ENCODE peak calls at places on chromosomes 1 and 21, in seven cellular contexts. W is pancreas, Z is Caco-2, Y is heart right ventricle, B is heart left ventricle, I is PC-9, D is psoas muscle. A is an unnamed sample. For H3K9me3, the result is how much of the 10 kb centered on the place peaks cover.

GRCh38 chr1:190754769-190755168 is 277.1 kb upstream of the BRINP3 start:
- DNase-seq in W (no peak), Z (no peak), Y (no peak), B (no peak), I (no peak), D (no peak), A (no peak)

GRCh38 chr1:182608850-182609610 is 4.8 kb upstream of the RGS16 start:
- DNase-seq in W (no peak), Z (no peak), Y (peak), B (no peak), I (no peak), D (no peak), A (no peak)

GRCh38 chr1:20233394-20233793 is 47.1 kb upstream of the PLA2G2C start:
- DNase-seq in W (no peak), Z (no peak), Y (no peak), B (no peak), I (peak), D (no peak), A (no peak)

GRCh38 chr1:92095868-92096267 is 15.7 kb downstream of the BTBD8 start:
- DNase-seq in W (no peak), Z (no peak), Y (no peak), B (no peak), I (no peak), D (no peak), A (no peak)

GRCh38 chr1:1307908-1308755 is at the start of the genes ACAP3 and PUSL1:
- DNase-seq in W (peak), Z (peak), Y (peak), B (peak), I (peak), D (peak), A (peak)

GRCh38 chr1:201945157-201945556 is 1.2 kb downstream of the LMOD1 start:
- DNase-seq in W (no peak), Z (no peak), Y (no peak), B (no peak), I (no peak), D (no peak), A (no peak)

GRCh38 chr1:119353851-119354250 is 14.7 kb upstream of the HAO2 start:
- DNase-seq in W (no peak), Z (no peak), Y (no peak), B (no peak), I (no peak), D (no peak), A (no peak)

GRCh38 chr1:39940253-39940652 is 14.7 kb upstream of the MFSD2A start:
- DNase-seq in W (no peak), Z (no peak), Y (no peak), B (no peak), I (no peak), D (no peak), A (no peak)

GRCh38 chr1:37094302-37094701 is 60.0 kb upstream of the GRIK3 start:
- DNase-seq in W (no peak), Z (no peak), Y (no peak), B (no peak), I (no peak), D (no peak), A (no peak)

GRCh38 chr1:155261401-155261887 is 716 bp downstream of the SCAMP3 start:
- DNase-seq in W (no peak), Z (no peak), Y (no peak), B (no peak), I (no peak), D (no peak), A (no peak)

GRCh38 chr1:5423109-5423508 is 569.1 kb downstream of the NPHP4 start:
- DNase-seq in W (peak), Z (no peak), Y (no peak), B (no peak), I (peak), D (no peak), A (no peak)

GRCh38 chr1:226603030-226603960 is 54.7 kb downstream of the STUM start:
- DNase-seq in W (peak), Z (no peak), Y (peak), B (peak), I (no peak), D (peak), A (peak)

GRCh38 chr1:54114955-54115354 is 37.8 kb downstream of the CDCP2 start:
- DNase-seq in W (no peak), Z (no peak), Y (no peak), B (no peak), I (no peak), D (no peak), A (no peak)

GRCh38 chr1:103496014-103496635 is 29.4 kb upstream of the RNPC3 start:
- DNase-seq in W (no peak), Z (no peak), Y (no peak), B (no peak), I (no peak), D (no peak), A (no peak)

GRCh38 chr1:201334325-201335173 is 42.9 kb downstream of the TNNT2 start:
- DNase-seq in W (no peak), Z (no peak), Y (no peak), B (no peak), I (peak), D (no peak), A (no peak)

GRCh38 chr1:243477676-243478075 is 221.8 kb downstream of the SDCCAG8 start:
- DNase-seq in W (no peak), Z (no peak), Y (no peak), B (no peak), I (no peak), D (no peak), A (no peak)

GRCh38 chr1:3614755-3615742 is 3.7 kb upstream of the MEGF6 start:
- DNase-seq in W (no peak), Z (peak), Y (no peak), B (no peak), I (no peak), D (no peak), A (no peak)

GRCh38 chr1:214215583-214215982 is 65.4 kb upstream of the SMYD2 start:
- DNase-seq in W (no peak), Z (no peak), Y (no peak), B (no peak), I (no peak), D (no peak), A (no peak)

GRCh38 chr1:11620405-11620804 is 33.8 kb downstream of the FBXO2 start:
- DNase-seq in W (no peak), Z (no peak), Y (no peak), B (no peak), I (no peak), D (no peak), A (no peak)

GRCh38 chr21:28540514-28540913 is 452.2 kb downstream of the LTN1 start:
- DNase-seq in W (no peak), Z (no peak), Y (no peak), B (no peak), I (no peak), D (no peak), A (no peak)

GRCh38 chr1:62377043-62377562 is 57.9 kb upstream of the KANK4 start:
- DNase-seq in W (no peak), Z (no peak), Y (no peak), B (no peak), I (no peak), D (no peak), A (no peak)

GRCh38 chr1:924619-925323 is 1.0 kb downstream of the SAMD11 start:
- DNase-seq in W (no peak), Z (peak), Y (no peak), B (no peak), I (peak), D (peak), A (no peak)

GRCh38 chr1:19668893-19669292 is 4.2 kb downstream of the HTR6 start:
- DNase-seq in W (no peak), Z (no peak), Y (no peak), B (no peak), I (no peak), D (no peak), A (no peak)

GRCh38 chr1:229411434-229412055 is 22.3 kb downstream of the ACTA1 start:
- DNase-seq in W (no peak), Z (no peak), Y (no peak), B (no peak), I (no peak), D (no peak), A (no peak)

GRCh38 chr1:77680173-77680572 is 2.3 kb downstream of the ZZZ3 start:
- DNase-seq in W (no peak), Z (no peak), Y (no peak), B (no peak), I (no peak), D (no peak), A (no peak)

GRCh38 chr1:32014937-32015363 is 1.3 kb downstream of the KHDRBS1 start:
- DNase-seq in W (no peak), Z (no peak), Y (no peak), B (no peak), I (peak), D (no peak), A (no peak)

GRCh38 chr1:220922951-220923350 is 43.7 kb downstream of the HLX start:
- DNase-seq in W (no peak), Z (no peak), Y (no peak), B (no peak), I (no peak), D (no peak), A (no peak)

GRCh38 chr1:157671895-157672294 is 28.7 kb downstream of the FCRL3 start:
- DNase-seq in W (no peak), Z (no peak), Y (no peak), B (no peak), I (no peak), D (no peak), A (no peak)

GRCh38 chr1:16907870-16908758 is 12.3 kb downstream of the RNU1-2 start:
- DNase-seq in W (peak), Z (no peak), Y (no peak), B (no peak), I (no peak), D (no peak), A (no peak)

GRCh38 chr1:15949453-15950245 is 26.3 kb downstream of the ZBTB17 start:
- DNase-seq in W (peak), Z (no peak), Y (peak), B (peak), I (no peak), D (peak), A (peak)

GRCh38 chr1:183021405-183022201 is 1.6 kb upstream of the LAMC1 start:
- DNase-seq in W (no peak), Z (no peak), Y (no peak), B (no peak), I (no peak), D (no peak), A (no peak)

GRCh38 chr1:42392923-42393848 is 12.6 kb downstream of the RIMKLA start:
- DNase-seq in W (no peak), Z (no peak), Y (no peak), B (no peak), I (peak), D (no peak), A (no peak)

GRCh38 chr1:227654431-227654830 is 80.7 kb downstream of the JMJD4 start:
- DNase-seq in W (no peak), Z (no peak), Y (no peak), B (no peak), I (no peak), D (no peak), A (no peak)
- H3K9me3 ChIP-seq in W (under half), Z (half or more), Y (half or more), B (half or more), I (half or more), D (half or more), A (half or more)

GRCh38 chr21:39447264-39447663 is 1.7 kb upstream of the LCA5L start:
- DNase-seq in W (no peak), Z (no peak), Y (no peak), B (no peak), I (no peak), D (no peak), A (no peak)

GRCh38 chr21:39451332-39452206 is at the start of gene SH3BGR:
- DNase-seq in W (peak), Z (no peak), Y (peak), B (peak), I (no peak), D (peak), A (peak)

GRCh38 chr21:39441502-39442475 is 3.8 kb downstream of the LCA5L start:
- DNase-seq in W (peak), Z (peak), Y (no peak), B (no peak), I (peak), D (no peak), A (no peak)

GRCh38 chr21:39444406-39445145 is 1.0 kb downstream of the LCA5L start:
- DNase-seq in W (no peak), Z (no peak), Y (no peak), B (no peak), I (no peak), D (no peak), A (no peak)

GRCh38 chr21:39445339-39446269 is at the start of gene LCA5L:
- DNase-seq in W (peak), Z (peak), Y (peak), B (peak), I (peak), D (peak), A (peak)
- TF ChIP-seq CTCF in W (no peak), Z (no peak), Y (no peak), B (no peak), I (no peak), D (no peak), A (no peak)

GRCh38 chr21:29991624-29992023 is 51.8 kb upstream of the GRIK1 start:
- DNase-seq in W (no peak), Z (no peak), Y (no peak), B (no peak), I (no peak), D (no peak), A (no peak)

GRCh38 chr21:29987762-29988161 is 48.0 kb upstream of the GRIK1 start:
- DNase-seq in W (no peak), Z (no peak), Y (no peak), B (no peak), I (no peak), D (no peak), A (no peak)

GRCh38 chr21:29985866-29986265 is 46.1 kb upstream of the GRIK1 start:
- DNase-seq in W (no peak), Z (no peak), Y (no peak), B (no peak), I (no peak), D (no peak), A (no peak)

GRCh38 chr21:29989634-29990234 is 49.9 kb upstream of the GRIK1 start:
- DNase-seq in W (no peak), Z (no peak), Y (no peak), B (no peak), I (no peak), D (no peak), A (no peak)
- H3K9me3 ChIP-seq in W (under half), Z (under half), Y (under half), B (under half), I (under half), D (under half), A (under half)

GRCh38 chr1:7223334-7224080 is 438.3 kb downstream of the CAMTA1 start:
- DNase-seq in W (no peak), Z (no peak), Y (no peak), B (no peak), I (no peak), D (no peak), A (no peak)

GRCh38 chr1:7225711-7226505 is 440.7 kb downstream of the CAMTA1 start:
- DNase-seq in W (no peak), Z (no peak), Y (no peak), B (no peak), I (no peak), D (no peak), A (no peak)

GRCh38 chr1:7222616-7223015 is 437.4 kb downstream of the CAMTA1 start:
- DNase-seq in W (no peak), Z (no peak), Y (no peak), B (no peak), I (no peak), D (no peak), A (no peak)

GRCh38 chr1:7224081-7224534 is 438.9 kb downstream of the CAMTA1 start:
- DNase-seq in W (no peak), Z (no peak), Y (no peak), B (no peak), I (no peak), D (no peak), A (no peak)

GRCh38 chr1:7224644-7225043 is 439.4 kb downstream of the CAMTA1 start:
- DNase-seq in W (no peak), Z (no peak), Y (peak), B (no peak), I (no peak), D (no peak), A (no peak)
- TF ChIP-seq CTCF in W (no peak), Z (no peak), Y (peak), B (no peak), I (no peak), D (peak), A (peak)

GRCh38 chr1:158983235-158983634 is 26.5 kb upstream of the IFI16 start:
- DNase-seq in W (no peak), Z (no peak), Y (no peak), B (no peak), I (no peak), D (no peak), A (no peak)
- H3K9me3 ChIP-seq in W (under half), Z (under half), Y (under half), B (under half), I (under half), D (under half), A (under half)

DNA sequence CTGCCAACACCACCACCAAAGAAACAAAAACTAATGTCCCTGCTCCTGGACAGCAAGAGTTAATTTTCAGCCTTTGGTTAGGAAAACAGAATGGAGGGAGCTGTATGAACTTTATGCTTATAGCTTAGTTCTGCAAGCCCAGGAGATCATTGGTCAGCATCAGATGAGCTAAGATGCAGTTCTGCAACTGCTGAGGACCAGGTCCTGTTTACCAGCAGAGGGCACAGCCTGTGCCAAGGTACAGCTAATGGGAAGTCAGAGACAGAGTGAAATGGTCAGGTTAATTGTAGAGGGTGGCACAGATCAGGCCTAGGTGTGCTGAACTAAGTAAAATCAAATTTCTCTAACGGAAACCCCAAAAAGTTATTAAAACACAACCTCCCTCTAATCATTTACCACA is 161.3 kb downstream of the ROR1 start:
- DNase-seq in W (peak), Z (no peak), Y (no peak), B (no peak), I (no peak), D (no peak), A (peak)
- TF ChIP-seq CTCF in W (peak), Z (no peak), Y (peak), B (peak), I (peak), D (peak), A (peak)

DNA sequence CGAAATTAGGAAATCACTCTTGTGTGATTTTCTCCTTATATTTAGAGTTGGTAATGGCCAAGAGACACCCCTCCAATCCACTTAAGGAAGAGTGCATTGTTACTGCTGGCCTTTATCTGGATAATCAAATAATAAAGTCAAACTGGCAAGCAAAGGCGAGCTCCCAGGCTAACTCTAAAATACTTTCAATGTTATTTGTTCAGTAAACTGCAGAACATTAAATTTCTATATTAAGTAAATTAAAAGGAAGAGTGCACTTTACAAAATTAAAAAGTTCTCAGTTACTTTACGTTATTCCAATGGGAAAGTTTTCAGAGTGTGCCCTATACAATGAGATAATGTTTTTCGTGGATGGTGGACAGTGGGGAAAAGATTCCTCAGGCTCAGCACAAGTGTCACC is 562.4 kb upstream of the BEND5 start:
- DNase-seq in W (no peak), Z (no peak), Y (no peak), B (no peak), I (no peak), D (no peak), A (no peak)
- H3K9me3 ChIP-seq in W (under half), Z (under half), Y (under half), B (under half), I (under half), D (under half), A (under half)

GRCh38 chr1:41321277-41321676 is 40.0 kb upstream of the FOXO6 start:
- DNase-seq in W (no peak), Z (no peak), Y (no peak), B (no peak), I (no peak), D (no peak), A (peak)
- TF ChIP-seq CTCF in W (no peak), Z (no peak), Y (no peak), B (no peak), I (no peak), D (no peak), A (no peak)

A was measured in right lobe of liver.